ENCODE peak calls at places on chromosomes 11 and 22, in four cellular contexts. X is mammary epithelial cell, O is T-helper 2 cell, J is Ammon's horn. H is an unnamed sample.

GRCh38 chr11:27397619-27398412 is 34.8 kb upstream of the CCDC34 start:
- DNase-seq in X (no peak), J (no peak), O (no peak), H (no peak)

GRCh38 chr11:96287796-96288439 is 55.1 kb downstream of the MAML2 start:
- DNase-seq in X (no peak), O (no peak), J (no peak), H (no peak)

GRCh38 chr11:106381895-106382294 is 304.4 kb downstream of the AASDHPPT start:
- DNase-seq in X (no peak), O (no peak), J (no peak), H (no peak)

GRCh38 chr11:114185436-114185835 is 110.8 kb upstream of the NNMT start:
- DNase-seq in X (no peak), J (no peak), O (no peak), H (no peak)

GRCh38 chr11:46513934-46514342 is 79.9 kb downstream of the AMBRA1 start:
- DNase-seq in X (peak), O (no peak), J (peak), H (no peak)

GRCh38 chr11:81792416-81792815 is 941.2 kb downstream of the FAM181B start:
- DNase-seq in X (no peak), J (no peak), O (no peak), H (no peak)

GRCh38 chr22:28031383-28031922 is 112.4 kb upstream of the PITPNB start:
- DNase-seq in X (no peak), J (no peak), O (no peak), H (no peak)

GRCh38 chr22:38850941-38851849 is 7.4 kb upstream of the NPTXR start:
- DNase-seq in J (no peak), O (no peak), X (peak), H (no peak)

GRCh38 chr11:109196016-109196415 is 226.0 kb upstream of the C11orf87 start:
- DNase-seq in J (no peak), O (no peak), X (no peak), H (no peak)

GRCh38 chr11:77063407-77063806 is 3.4 kb upstream of the CAPN5 start:
- DNase-seq in J (no peak), X (no peak), O (no peak), H (no peak)

GRCh38 chr11:71086687-71087258 is 165.6 kb downstream of the SHANK2 start:
- DNase-seq in J (peak), O (no peak), X (peak), H (no peak)

GRCh38 chr11:83649468-83649915 is 363.3 kb upstream of the CCDC90B start:
- DNase-seq in X (no peak), J (no peak), O (no peak), H (no peak)

GRCh38 chr22:29167032-29167911 is 38.4 kb upstream of the EMID1 start:
- DNase-seq in O (no peak), J (no peak), X (no peak), H (peak)